ENCODE peak calls at places on chromosomes 4 and X, in five cellular contexts. One of them, this sample, is unnamed.

GRCh38 chr4:155615054-155615887 is 51.4 kb upstream of the GUCY1A1 start:
- DNase-seq in GM12878: no peak
- DNase-seq in A549: no peak
- DNase-seq in HepG2: no peak
- DNase-seq in K562: no peak
- DNase-seq in this sample: no peak

GRCh38 chrX:38923451-38923969 is 122.3 kb downstream of the MID1IP1 start:
- DNase-seq in GM12878: peak; percentile 79
- DNase-seq in A549: no peak
- DNase-seq in HepG2: peak; percentile 0
- DNase-seq in K562: no peak
- DNase-seq in this sample: no peak

GRCh38 chrX:72258174-72258573 is 18.9 kb downstream of the RPS4X start:
- DNase-seq in GM12878: no peak
- DNase-seq in A549: peak; percentile 66
- DNase-seq in HepG2: peak; percentile 64
- DNase-seq in K562: peak; percentile 25
- DNase-seq in this sample: no peak

GRCh38 chr4:137531951-137532868 is at the start of gene PCDH18:
- DNase-seq in GM12878: peak; percentile 15
- DNase-seq in A549: no peak
- DNase-seq in HepG2: no peak
- DNase-seq in K562: no peak
- DNase-seq in this sample: peak; percentile 93

GRCh38 chr4:102809691-102810090 is 17.7 kb downstream of the UBE2D3 start:
- DNase-seq in GM12878: no peak
- DNase-seq in A549: no peak
- DNase-seq in HepG2: no peak
- DNase-seq in K562: no peak
- DNase-seq in this sample: no peak

GRCh38 chr4:149964001-149964400 is 114.2 kb upstream of the DCLK2 start:
- DNase-seq in GM12878: no peak
- DNase-seq in A549: no peak
- DNase-seq in HepG2: no peak
- DNase-seq in K562: no peak
- DNase-seq in this sample: no peak

GRCh38 chr4:6198768-6199343 is 1.5 kb downstream of the JAKMIP1 start:
- DNase-seq in GM12878: no peak
- DNase-seq in A549: peak; percentile 9
- DNase-seq in HepG2: no peak
- DNase-seq in K562: no peak
- DNase-seq in this sample: peak; percentile 83

GRCh38 chr4:168183717-168184571 is 91.6 kb downstream of the ANXA10 start:
- DNase-seq in GM12878: peak; percentile 12
- DNase-seq in A549: peak; percentile 44
- DNase-seq in HepG2: peak; percentile 14
- DNase-seq in K562: peak; percentile 11
- DNase-seq in this sample: peak; percentile 49

GRCh38 chrX:72620550-72621145 is 48.0 kb upstream of the HDAC8 start:
- DNase-seq in GM12878: no peak
- DNase-seq in A549: peak; percentile 94
- DNase-seq in HepG2: peak; percentile 2
- DNase-seq in K562: peak; percentile 31
- DNase-seq in this sample: peak; percentile 1

GRCh38 chr4:2862528-2862927 is 18.9 kb downstream of the ADD1 start:
- DNase-seq in GM12878: no peak
- DNase-seq in A549: peak; percentile 4
- DNase-seq in HepG2: no peak
- DNase-seq in K562: peak; percentile 36
- DNase-seq in this sample: peak; percentile 75

GRCh38 chrX:51332188-51332942 is at the start of gene NUDT10:
- DNase-seq in GM12878: no peak
- DNase-seq in A549: peak; percentile 12
- DNase-seq in HepG2: no peak
- DNase-seq in K562: no peak
- DNase-seq in this sample: peak; percentile 81

GRCh38 chr4:37827030-37827705 is 682 bp downstream of the PGM2 start:
- DNase-seq in GM12878: no peak
- DNase-seq in A549: no peak
- DNase-seq in HepG2: no peak
- DNase-seq in K562: no peak
- DNase-seq in this sample: no peak

GRCh38 chr4:37816719-37817118 is 9.8 kb upstream of the PGM2 start:
- DNase-seq in GM12878: no peak
- DNase-seq in A549: no peak
- DNase-seq in HepG2: no peak
- DNase-seq in K562: no peak
- DNase-seq in this sample: no peak

GRCh38 chr4:37825943-37826281 is 574 bp upstream of the PGM2 start:
- DNase-seq in GM12878: no peak
- DNase-seq in A549: no peak
- DNase-seq in HepG2: no peak
- DNase-seq in K562: no peak
- DNase-seq in this sample: peak; percentile 37

GRCh38 chr4:37826282-37827029 is at the start of gene PGM2:
- DNase-seq in GM12878: peak; percentile 45
- DNase-seq in A549: peak; percentile 78
- DNase-seq in HepG2: peak; percentile 61
- DNase-seq in K562: peak; percentile 88
- DNase-seq in this sample: peak; percentile 94

GRCh38 chr4:37822220-37822619 is 4.3 kb upstream of the PGM2 start:
- DNase-seq in GM12878: no peak
- DNase-seq in A549: no peak
- DNase-seq in HepG2: no peak
- DNase-seq in K562: no peak
- DNase-seq in this sample: no peak
- TF ChIP-seq JUNB in GM12878: no peak
- TF ChIP-seq JUNB in A549: no peak
- TF ChIP-seq JUNB in HepG2: no peak
- TF ChIP-seq JUNB in K562: no peak
- TF ChIP-seq JUNB in this sample: no peak

GRCh38 chrX:13380230-13380629 is 60.4 kb upstream of the ATXN3L start:
- DNase-seq in GM12878: no peak
- DNase-seq in A549: no peak
- DNase-seq in HepG2: no peak
- DNase-seq in K562: no peak
- DNase-seq in this sample: no peak
- TF ChIP-seq JUNB in GM12878: no peak
- TF ChIP-seq JUNB in A549: no peak
- TF ChIP-seq JUNB in HepG2: no peak
- TF ChIP-seq JUNB in K562: no peak
- TF ChIP-seq JUNB in this sample: no peak

DNA sequence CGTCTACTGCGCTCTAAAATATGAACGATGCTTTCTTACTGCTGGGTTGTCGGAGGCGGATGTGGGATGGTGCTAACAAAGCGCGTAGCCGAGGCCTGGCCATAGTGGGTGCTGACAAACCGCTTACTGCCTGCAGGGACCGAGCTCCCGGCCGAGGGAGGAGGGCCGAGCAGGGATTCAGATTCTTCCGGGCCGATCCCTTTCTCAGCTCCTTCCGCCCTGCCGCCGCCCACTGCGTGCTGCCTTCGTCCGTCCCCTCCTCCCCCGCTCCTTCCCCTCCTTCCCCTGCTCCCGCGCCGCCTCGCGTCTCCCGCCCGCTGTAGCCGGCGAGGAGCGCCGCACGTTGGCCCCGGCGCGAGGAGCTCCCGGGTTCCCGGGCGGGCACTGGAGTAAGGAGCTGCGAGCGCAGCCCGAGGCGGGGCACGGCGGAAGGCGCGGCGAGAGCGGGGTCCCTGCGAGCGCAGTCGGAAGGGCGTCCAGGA is at the start of gene STK32B:
- DNase-seq in GM12878: no peak
- DNase-seq in A549: peak; percentile 80
- DNase-seq in HepG2: no peak
- DNase-seq in K562: peak; percentile 54
- DNase-seq in this sample: peak; percentile 87
- TF ChIP-seq JUNB in GM12878: no peak
- TF ChIP-seq JUNB in A549: no peak
- TF ChIP-seq JUNB in HepG2: no peak
- TF ChIP-seq JUNB in K562: no peak
- TF ChIP-seq JUNB in this sample: no peak

GRCh38 chrX:19889582-19890342 is 2.4 kb upstream of the SH3KBP1 start:
- DNase-seq in GM12878: peak; percentile 84
- DNase-seq in A549: peak; percentile 84
- DNase-seq in HepG2: peak; percentile 88
- DNase-seq in K562: peak; percentile 42
- DNase-seq in this sample: no peak
- TF ChIP-seq JUNB in GM12878: peak; percentile 28
- TF ChIP-seq JUNB in A549: no peak
- TF ChIP-seq JUNB in HepG2: no peak
- TF ChIP-seq JUNB in K562: no peak
- TF ChIP-seq JUNB in this sample: no peak

GRCh38 chrX:54978448-54978847 is 15.5 kb downstream of the PFKFB1 start:
- DNase-seq in GM12878: no peak
- DNase-seq in A549: peak; percentile 24
- DNase-seq in HepG2: peak; percentile 61
- DNase-seq in K562: no peak
- DNase-seq in this sample: no peak

GRCh38 chrX:54977387-54977786 is 16.6 kb downstream of the PFKFB1 start:
- DNase-seq in GM12878: no peak
- DNase-seq in A549: no peak
- DNase-seq in HepG2: no peak
- DNase-seq in K562: no peak
- DNase-seq in this sample: no peak

GRCh38 chrX:54979432-54979831 is 14.6 kb downstream of the PFKFB1 start:
- DNase-seq in GM12878: no peak
- DNase-seq in A549: no peak
- DNase-seq in HepG2: no peak
- DNase-seq in K562: no peak
- DNase-seq in this sample: no peak

GRCh38 chrX:54980334-54980733 is 13.7 kb downstream of the PFKFB1 start:
- DNase-seq in GM12878: no peak
- DNase-seq in A549: no peak
- DNase-seq in HepG2: no peak
- DNase-seq in K562: no peak
- DNase-seq in this sample: no peak
- TF ChIP-seq JUNB in GM12878: no peak
- TF ChIP-seq JUNB in A549: no peak
- TF ChIP-seq JUNB in HepG2: no peak
- TF ChIP-seq JUNB in K562: no peak
- TF ChIP-seq JUNB in this sample: no peak